ENCODE peak calls at places on chromosomes 5 and 9, in nine cellular contexts. One of them, this sample, is unnamed. For H3K4me1, the result is how much of the 10 kb centered on the place peaks cover.

GRCh38 chr5:145521066-145521465 is 314.1 kb downstream of the PRELID2 start:
- DNase-seq in prostate gland: peak
- DNase-seq in adrenal gland: no peak
- DNase-seq in IMR-90: no peak
- DNase-seq in Peyer's patch: no peak
- DNase-seq in heart left ventricle: no peak
- DNase-seq in sigmoid colon: no peak
- DNase-seq in transverse colon: no peak
- DNase-seq in gastrocnemius medialis: no peak
- DNase-seq in this sample: no peak

GRCh38 chr9:69495331-69495730 is 170.3 kb downstream of the ENTREP1 start:
- DNase-seq in prostate gland: no peak
- DNase-seq in adrenal gland: no peak
- DNase-seq in IMR-90: no peak
- DNase-seq in Peyer's patch: no peak
- DNase-seq in heart left ventricle: no peak
- DNase-seq in sigmoid colon: no peak
- DNase-seq in transverse colon: no peak
- DNase-seq in gastrocnemius medialis: no peak
- DNase-seq in this sample: no peak

GRCh38 chr9:122445155-122445749 is 32.5 kb downstream of the OR1J1 start:
- DNase-seq in prostate gland: no peak
- DNase-seq in adrenal gland: no peak
- DNase-seq in IMR-90: peak
- DNase-seq in Peyer's patch: no peak
- DNase-seq in heart left ventricle: no peak
- DNase-seq in sigmoid colon: no peak
- DNase-seq in transverse colon: no peak
- DNase-seq in gastrocnemius medialis: no peak
- DNase-seq in this sample: no peak

GRCh38 chr5:88979244-88979643 is 96.3 kb upstream of the MEF2C start:
- DNase-seq in prostate gland: no peak
- DNase-seq in adrenal gland: no peak
- DNase-seq in IMR-90: peak
- DNase-seq in Peyer's patch: no peak
- DNase-seq in heart left ventricle: no peak
- DNase-seq in sigmoid colon: no peak
- DNase-seq in transverse colon: no peak
- DNase-seq in gastrocnemius medialis: no peak
- DNase-seq in this sample: no peak

GRCh38 chr9:101486693-101487442 is 46.8 kb upstream of the RNF20 start:
- DNase-seq in prostate gland: peak
- DNase-seq in adrenal gland: peak
- DNase-seq in IMR-90: peak
- DNase-seq in Peyer's patch: peak
- DNase-seq in heart left ventricle: peak
- DNase-seq in sigmoid colon: peak
- DNase-seq in transverse colon: peak
- DNase-seq in gastrocnemius medialis: no peak
- DNase-seq in this sample: no peak

GRCh38 chr5:172926796-172927195 is 32.4 kb upstream of the RPL26L1 start:
- DNase-seq in prostate gland: no peak
- DNase-seq in adrenal gland: no peak
- DNase-seq in IMR-90: no peak
- DNase-seq in Peyer's patch: no peak
- DNase-seq in heart left ventricle: no peak
- DNase-seq in sigmoid colon: no peak
- DNase-seq in transverse colon: no peak
- DNase-seq in gastrocnemius medialis: no peak
- DNase-seq in this sample: no peak

GRCh38 chr5:180084638-180085561 is 13.3 kb upstream of the RNF130 start:
- DNase-seq in prostate gland: peak
- DNase-seq in adrenal gland: no peak
- DNase-seq in IMR-90: no peak
- DNase-seq in Peyer's patch: peak
- DNase-seq in heart left ventricle: no peak
- DNase-seq in sigmoid colon: no peak
- DNase-seq in transverse colon: peak
- DNase-seq in gastrocnemius medialis: no peak
- DNase-seq in this sample: no peak

GRCh38 chr5:32017638-32018429 is 156.3 kb downstream of the GOLPH3 start:
- DNase-seq in prostate gland: no peak
- DNase-seq in adrenal gland: no peak
- DNase-seq in IMR-90: no peak
- DNase-seq in Peyer's patch: no peak
- DNase-seq in heart left ventricle: no peak
- DNase-seq in sigmoid colon: peak
- DNase-seq in transverse colon: no peak
- DNase-seq in gastrocnemius medialis: no peak
- DNase-seq in this sample: no peak

GRCh38 chr9:109699019-109699418 is 81.0 kb upstream of the PALM2AKAP2 start:
- DNase-seq in prostate gland: no peak
- DNase-seq in adrenal gland: no peak
- DNase-seq in IMR-90: no peak
- DNase-seq in Peyer's patch: no peak
- DNase-seq in heart left ventricle: no peak
- DNase-seq in sigmoid colon: no peak
- DNase-seq in transverse colon: no peak
- DNase-seq in gastrocnemius medialis: no peak
- DNase-seq in this sample: no peak

GRCh38 chr9:116792271-116792670 is 105.2 kb downstream of the TRIM32 start:
- DNase-seq in prostate gland: no peak
- DNase-seq in adrenal gland: no peak
- DNase-seq in IMR-90: no peak
- DNase-seq in Peyer's patch: no peak
- DNase-seq in heart left ventricle: no peak
- DNase-seq in sigmoid colon: no peak
- DNase-seq in transverse colon: no peak
- DNase-seq in gastrocnemius medialis: no peak
- DNase-seq in this sample: no peak

GRCh38 chr9:71920456-71921189 is 9.2 kb downstream of the C9orf85 start:
- DNase-seq in prostate gland: no peak
- DNase-seq in adrenal gland: no peak
- DNase-seq in IMR-90: no peak
- DNase-seq in Peyer's patch: no peak
- DNase-seq in heart left ventricle: no peak
- DNase-seq in sigmoid colon: no peak
- DNase-seq in transverse colon: no peak
- DNase-seq in gastrocnemius medialis: no peak
- DNase-seq in this sample: no peak

GRCh38 chr9:16126042-16126441 is 573.2 kb downstream of the CCDC171 start:
- DNase-seq in prostate gland: no peak
- DNase-seq in adrenal gland: no peak
- DNase-seq in IMR-90: peak
- DNase-seq in Peyer's patch: no peak
- DNase-seq in heart left ventricle: no peak
- DNase-seq in sigmoid colon: no peak
- DNase-seq in transverse colon: no peak
- DNase-seq in gastrocnemius medialis: no peak
- DNase-seq in this sample: no peak

GRCh38 chr5:108654042-108654441 is 93.7 kb upstream of the FER start:
- DNase-seq in prostate gland: no peak
- DNase-seq in adrenal gland: no peak
- DNase-seq in IMR-90: peak
- DNase-seq in Peyer's patch: no peak
- DNase-seq in heart left ventricle: no peak
- DNase-seq in sigmoid colon: no peak
- DNase-seq in transverse colon: no peak
- DNase-seq in gastrocnemius medialis: no peak
- DNase-seq in this sample: no peak

GRCh38 chr9:138017200-138017599 is 139.6 kb downstream of the CACNA1B start:
- DNase-seq in prostate gland: no peak
- DNase-seq in adrenal gland: no peak
- DNase-seq in IMR-90: no peak
- DNase-seq in Peyer's patch: no peak
- DNase-seq in heart left ventricle: no peak
- DNase-seq in sigmoid colon: no peak
- DNase-seq in transverse colon: no peak
- DNase-seq in gastrocnemius medialis: no peak
- DNase-seq in this sample: no peak
- H3K4me1 ChIP-seq in prostate gland: under half
- H3K4me1 ChIP-seq in adrenal gland: under half
- H3K4me1 ChIP-seq in IMR-90: under half
- H3K4me1 ChIP-seq in Peyer's patch: under half
- H3K4me1 ChIP-seq in heart left ventricle: under half
- H3K4me1 ChIP-seq in sigmoid colon: under half
- H3K4me1 ChIP-seq in transverse colon: under half
- H3K4me1 ChIP-seq in gastrocnemius medialis: under half
- H3K4me1 ChIP-seq in this sample: under half

GRCh38 chr9:120875954-120876841 is 790 bp downstream of the PHF19 start:
- DNase-seq in prostate gland: peak
- DNase-seq in adrenal gland: peak
- DNase-seq in IMR-90: peak
- DNase-seq in Peyer's patch: peak
- DNase-seq in heart left ventricle: peak
- DNase-seq in sigmoid colon: peak
- DNase-seq in transverse colon: peak
- DNase-seq in gastrocnemius medialis: peak
- DNase-seq in this sample: no peak
- TF ChIP-seq POLR2A in prostate gland: peak
- TF ChIP-seq POLR2A in adrenal gland: peak
- TF ChIP-seq POLR2A in IMR-90: no peak
- TF ChIP-seq POLR2A in Peyer's patch: no peak
- TF ChIP-seq POLR2A in heart left ventricle: no peak
- TF ChIP-seq POLR2A in sigmoid colon: peak
- TF ChIP-seq POLR2A in transverse colon: peak
- TF ChIP-seq POLR2A in gastrocnemius medialis: peak
- TF ChIP-seq POLR2A in this sample: peak

GRCh38 chr9:110703669-110704068 is 35.1 kb downstream of the MUSK start:
- DNase-seq in prostate gland: no peak
- DNase-seq in adrenal gland: no peak
- DNase-seq in IMR-90: no peak
- DNase-seq in Peyer's patch: no peak
- DNase-seq in heart left ventricle: no peak
- DNase-seq in sigmoid colon: no peak
- DNase-seq in transverse colon: no peak
- DNase-seq in gastrocnemius medialis: no peak
- DNase-seq in this sample: no peak
- H3K4me1 ChIP-seq in prostate gland: under half
- H3K4me1 ChIP-seq in adrenal gland: under half
- H3K4me1 ChIP-seq in IMR-90: under half
- H3K4me1 ChIP-seq in Peyer's patch: under half
- H3K4me1 ChIP-seq in heart left ventricle: under half
- H3K4me1 ChIP-seq in sigmoid colon: under half
- H3K4me1 ChIP-seq in transverse colon: under half
- H3K4me1 ChIP-seq in gastrocnemius medialis: under half
- H3K4me1 ChIP-seq in this sample: under half

GRCh38 chr5:151252762-151253603 is at the start of gene GM2A:
- DNase-seq in prostate gland: peak
- DNase-seq in adrenal gland: peak
- DNase-seq in IMR-90: peak
- DNase-seq in Peyer's patch: peak
- DNase-seq in heart left ventricle: peak
- DNase-seq in sigmoid colon: peak
- DNase-seq in transverse colon: peak
- DNase-seq in gastrocnemius medialis: peak
- DNase-seq in this sample: peak
- TF ChIP-seq POLR2A in prostate gland: peak
- TF ChIP-seq POLR2A in adrenal gland: peak
- TF ChIP-seq POLR2A in IMR-90: peak
- TF ChIP-seq POLR2A in Peyer's patch: peak
- TF ChIP-seq POLR2A in heart left ventricle: no peak
- TF ChIP-seq POLR2A in sigmoid colon: peak
- TF ChIP-seq POLR2A in transverse colon: peak
- TF ChIP-seq POLR2A in gastrocnemius medialis: peak
- TF ChIP-seq POLR2A in this sample: peak

GRCh38 chr9:748861-749497 is 92.5 kb upstream of the DMRT1 start:
- DNase-seq in prostate gland: peak
- DNase-seq in adrenal gland: no peak
- DNase-seq in IMR-90: no peak
- DNase-seq in Peyer's patch: no peak
- DNase-seq in heart left ventricle: no peak
- DNase-seq in sigmoid colon: peak
- DNase-seq in transverse colon: no peak
- DNase-seq in gastrocnemius medialis: no peak
- DNase-seq in this sample: no peak
- H3K4me1 ChIP-seq in prostate gland: under half
- H3K4me1 ChIP-seq in adrenal gland: under half
- H3K4me1 ChIP-seq in IMR-90: under half
- H3K4me1 ChIP-seq in Peyer's patch: under half
- H3K4me1 ChIP-seq in heart left ventricle: under half
- H3K4me1 ChIP-seq in sigmoid colon: under half
- H3K4me1 ChIP-seq in transverse colon: under half
- H3K4me1 ChIP-seq in gastrocnemius medialis: half or more
- H3K4me1 ChIP-seq in this sample: half or more

GRCh38 chr9:131679261-131680020 is 60.4 kb downstream of the RAPGEF1 start:
- DNase-seq in prostate gland: no peak
- DNase-seq in adrenal gland: no peak
- DNase-seq in IMR-90: no peak
- DNase-seq in Peyer's patch: no peak
- DNase-seq in heart left ventricle: no peak
- DNase-seq in sigmoid colon: no peak
- DNase-seq in transverse colon: no peak
- DNase-seq in gastrocnemius medialis: no peak
- DNase-seq in this sample: no peak

GRCh38 chr9:131676431-131676972 is 63.4 kb downstream of the RAPGEF1 start:
- DNase-seq in prostate gland: no peak
- DNase-seq in adrenal gland: no peak
- DNase-seq in IMR-90: no peak
- DNase-seq in Peyer's patch: peak
- DNase-seq in heart left ventricle: no peak
- DNase-seq in sigmoid colon: no peak
- DNase-seq in transverse colon: peak
- DNase-seq in gastrocnemius medialis: no peak
- DNase-seq in this sample: no peak

GRCh38 chr9:131677051-131677444 is 62.8 kb downstream of the RAPGEF1 start:
- DNase-seq in prostate gland: no peak
- DNase-seq in adrenal gland: no peak
- DNase-seq in IMR-90: peak
- DNase-seq in Peyer's patch: no peak
- DNase-seq in heart left ventricle: no peak
- DNase-seq in sigmoid colon: no peak
- DNase-seq in transverse colon: no peak
- DNase-seq in gastrocnemius medialis: no peak
- DNase-seq in this sample: no peak

GRCh38 chr9:131678499-131679111 is 61.3 kb downstream of the RAPGEF1 start:
- DNase-seq in prostate gland: peak
- DNase-seq in adrenal gland: no peak
- DNase-seq in IMR-90: peak
- DNase-seq in Peyer's patch: peak
- DNase-seq in heart left ventricle: peak
- DNase-seq in sigmoid colon: peak
- DNase-seq in transverse colon: peak
- DNase-seq in gastrocnemius medialis: peak
- DNase-seq in this sample: no peak

GRCh38 chr9:131677445-131678180 is 62.3 kb downstream of the RAPGEF1 start:
- DNase-seq in prostate gland: no peak
- DNase-seq in adrenal gland: no peak
- DNase-seq in IMR-90: peak
- DNase-seq in Peyer's patch: peak
- DNase-seq in heart left ventricle: no peak
- DNase-seq in sigmoid colon: no peak
- DNase-seq in transverse colon: peak
- DNase-seq in gastrocnemius medialis: no peak
- DNase-seq in this sample: no peak
- TF ChIP-seq POLR2A in prostate gland: no peak
- TF ChIP-seq POLR2A in adrenal gland: no peak
- TF ChIP-seq POLR2A in IMR-90: no peak
- TF ChIP-seq POLR2A in Peyer's patch: no peak
- TF ChIP-seq POLR2A in heart left ventricle: no peak
- TF ChIP-seq POLR2A in sigmoid colon: no peak
- TF ChIP-seq POLR2A in transverse colon: no peak
- TF ChIP-seq POLR2A in gastrocnemius medialis: peak
- TF ChIP-seq POLR2A in this sample: no peak

GRCh38 chr9:94864862-94865435 is 138.4 kb downstream of the AOPEP start:
- DNase-seq in prostate gland: no peak
- DNase-seq in adrenal gland: no peak
- DNase-seq in IMR-90: peak
- DNase-seq in Peyer's patch: no peak
- DNase-seq in heart left ventricle: no peak
- DNase-seq in sigmoid colon: no peak
- DNase-seq in transverse colon: no peak
- DNase-seq in gastrocnemius medialis: no peak
- DNase-seq in this sample: no peak
- H3K4me1 ChIP-seq in prostate gland: under half
- H3K4me1 ChIP-seq in adrenal gland: under half
- H3K4me1 ChIP-seq in IMR-90: under half
- H3K4me1 ChIP-seq in Peyer's patch: under half
- H3K4me1 ChIP-seq in heart left ventricle: half or more
- H3K4me1 ChIP-seq in sigmoid colon: under half
- H3K4me1 ChIP-seq in transverse colon: under half
- H3K4me1 ChIP-seq in gastrocnemius medialis: half or more
- H3K4me1 ChIP-seq in this sample: under half

This sample was measured in esophagus squamous epithelium.